ENCODE peak calls at places on chromosomes 6 and 20, in seven cellular contexts. X, L, M, P, W, C and Q are unnamed samples.

GRCh38 chr6:158059108-158059507 is 77.4 kb downstream of the SYNJ2 start:
- DNase-seq in X (no peak), W (no peak), L (no peak), M (no peak), P (no peak), C (no peak), Q (no peak)

GRCh38 chr6:21882066-21882465 is 288.5 kb downstream of the SOX4 start:
- DNase-seq in X (no peak), W (no peak), M (no peak), L (no peak), C (no peak), P (no peak), Q (no peak)

GRCh38 chr20:56245761-56246160 is 2.8 kb upstream of the MC3R start:
- DNase-seq in L (no peak), W (no peak), M (no peak), P (no peak), C (no peak), X (no peak), Q (no peak)

GRCh38 chr20:16017656-16018055 is 555.6 kb downstream of the KIF16B start:
- DNase-seq in P (no peak), X (no peak), C (no peak), M (no peak), L (no peak), W (no peak), Q (no peak)

GRCh38 chr6:157966990-157967389 is 14.7 kb upstream of the SYNJ2 start:
- DNase-seq in C (no peak), M (no peak), L (no peak), X (no peak), W (peak), P (no peak), Q (no peak)

GRCh38 chr6:157317129-157317814 is 6.0 kb downstream of the TMEM242 start:
- DNase-seq in C (peak), W (peak), X (peak), L (peak), P (peak), M (peak), Q (peak)

GRCh38 chr20:576156-576555 is 32.6 kb upstream of the CSNK2A1 start:
- DNase-seq in X (no peak), P (no peak), M (no peak), L (no peak), C (no peak), W (no peak), Q (no peak)

GRCh38 chr6:165426892-165427291 is 117.5 kb upstream of the C6orf118 start:
- DNase-seq in P (no peak), C (no peak), W (no peak), X (no peak), L (no peak), M (no peak), Q (no peak)

GRCh38 chr6:10453596-10453995 is 38.7 kb upstream of the TFAP2A start:
- DNase-seq in C (no peak), L (no peak), X (no peak), W (no peak), P (no peak), M (no peak), Q (no peak)
- TF ChIP-seq POLR2A in C (no peak), L (no peak), X (no peak), W (no peak), P (no peak), M (no peak), Q (no peak)

DNA sequence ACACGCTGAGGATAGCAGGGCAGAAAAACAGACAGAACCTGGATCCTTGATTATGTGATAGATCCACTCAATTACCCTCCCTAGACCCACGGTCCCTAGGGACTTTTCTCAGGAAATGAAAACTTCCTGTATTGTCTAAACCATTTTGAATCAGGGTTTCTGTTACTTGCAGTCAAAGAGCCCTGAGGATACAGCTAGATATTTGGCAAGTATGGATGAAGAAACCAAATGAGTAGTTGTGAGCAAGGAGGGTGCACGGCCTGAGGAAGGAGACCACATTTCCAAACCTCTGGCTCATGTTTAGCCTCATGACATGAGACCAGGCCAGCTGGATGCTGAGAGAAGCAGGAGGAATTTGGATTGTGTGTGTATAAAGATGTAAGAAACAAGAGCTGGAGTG is 91.6 kb downstream of the MRPL14 start:
- DNase-seq in L (no peak), M (no peak), X (no peak), W (no peak), C (no peak), P (no peak), Q (peak)
- H3K27ac ChIP-seq in L (peak), M (no peak), X (no peak), W (no peak), C (no peak), P (no peak), Q (peak)

GRCh38 chr6:55293116-55293515 is 34.2 kb upstream of the GFRAL start:
- DNase-seq in M (no peak), P (no peak), C (no peak), L (no peak), W (no peak), X (no peak), Q (no peak)
- TF ChIP-seq CTCF in M (no peak), P (no peak), C (no peak), L (peak), W (no peak), X (no peak), Q (no peak)

GRCh38 chr6:170264086-170264485 is 26.8 kb downstream of the DLL1 start:
- DNase-seq in M (no peak), X (no peak), P (no peak), L (no peak), C (no peak), W (no peak), Q (no peak)

GRCh38 chr6:170263410-170263809 is 27.5 kb downstream of the DLL1 start:
- DNase-seq in P (no peak), C (no peak), W (no peak), M (no peak), L (no peak), X (no peak), Q (no peak)

GRCh38 chr6:170266061-170266825 is 24.6 kb downstream of the DLL1 start:
- DNase-seq in C (peak), W (no peak), M (peak), P (no peak), X (no peak), L (no peak), Q (no peak)

GRCh38 chr6:170267688-170268087 is 23.2 kb downstream of the DLL1 start:
- DNase-seq in M (peak), P (no peak), L (no peak), C (no peak), W (no peak), X (no peak), Q (no peak)

DNA sequence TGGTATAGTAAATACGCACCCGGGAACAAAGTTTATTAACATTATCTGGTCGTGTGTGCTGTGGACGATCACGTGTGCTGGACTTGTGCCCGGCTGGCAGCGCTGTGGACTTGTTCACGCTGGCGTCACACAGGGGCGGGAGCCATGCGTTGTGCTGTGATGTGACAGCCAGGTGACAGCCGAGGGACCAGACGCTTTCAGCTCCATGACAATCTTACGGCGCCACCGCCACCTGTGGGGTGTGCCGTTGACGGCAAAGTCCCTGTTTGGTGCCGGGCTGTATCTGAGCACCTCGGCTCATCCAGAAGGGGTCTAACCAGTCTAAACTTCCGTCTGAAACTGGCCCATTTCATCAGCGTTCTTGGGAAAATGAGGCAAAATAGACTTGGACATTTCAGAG is 25.2 kb downstream of the DLL1 start:
- DNase-seq in M (peak), P (peak), X (no peak), L (no peak), W (peak), C (peak), Q (no peak)
- TF ChIP-seq POLR2A in M (no peak), P (no peak), X (no peak), L (no peak), W (no peak), C (peak), Q (no peak)

GRCh38 chr6:125361868-125362267 is 60.1 kb upstream of the HDDC2 start:
- DNase-seq in W (no peak), C (no peak), X (no peak), L (no peak), P (no peak), M (no peak), Q (no peak)

GRCh38 chr6:125367036-125367782 is 65.4 kb upstream of the HDDC2 start:
- DNase-seq in M (no peak), C (no peak), W (no peak), X (no peak), P (no peak), L (no peak), Q (no peak)

GRCh38 chr6:125365230-125365629 is 63.5 kb upstream of the HDDC2 start:
- DNase-seq in W (no peak), C (no peak), X (no peak), P (no peak), L (no peak), M (no peak), Q (no peak)

GRCh38 chr6:125363010-125363359 is 61.2 kb upstream of the HDDC2 start:
- DNase-seq in W (no peak), P (no peak), C (no peak), L (no peak), X (no peak), M (no peak), Q (no peak)

DNA sequence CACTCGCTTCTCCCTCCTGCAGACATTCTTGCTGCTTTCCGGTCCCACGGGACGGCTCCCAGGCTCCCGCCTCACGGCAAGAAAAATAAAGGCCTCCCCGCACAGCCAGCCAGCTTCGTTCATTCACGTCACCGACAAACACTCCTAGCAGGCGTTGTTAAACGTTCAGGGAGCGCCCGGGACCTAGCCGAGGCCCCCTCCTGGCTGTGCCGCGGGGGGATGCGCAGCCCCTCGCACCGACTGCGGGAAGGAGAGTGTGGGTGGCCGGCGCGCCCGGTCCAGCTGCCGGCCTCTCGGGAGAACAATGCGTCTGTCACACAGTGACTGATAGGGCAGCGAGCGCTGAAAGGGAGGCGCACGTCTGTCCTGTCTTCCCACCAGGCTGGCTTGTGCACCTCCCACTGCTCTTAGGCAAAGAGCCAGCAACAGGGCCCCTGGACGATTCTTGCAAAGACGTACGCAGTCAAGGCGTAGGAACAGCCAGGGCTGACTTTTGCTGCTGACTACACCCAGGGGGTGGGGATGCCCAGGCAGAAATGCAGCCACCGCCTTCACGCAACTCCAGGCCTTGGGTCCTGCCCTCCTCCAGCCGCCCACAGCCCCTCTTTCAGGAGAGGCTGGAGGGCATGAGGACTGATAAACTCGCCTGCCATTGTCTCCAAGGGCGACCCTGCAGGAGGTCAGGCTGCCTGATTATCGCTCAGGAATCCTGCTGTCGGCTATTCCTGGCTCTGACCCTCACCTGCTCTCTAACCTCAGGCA is 61.8 kb upstream of the HDDC2 start:
- DNase-seq in X (peak), C (peak), P (peak), L (no peak), W (peak), M (peak), Q (peak)
- H3K27ac ChIP-seq in X (no peak), C (no peak), P (no peak), L (no peak), W (no peak), M (peak), Q (peak)